ENCODE peak calls at places on chromosomes 11 and 22, in ten cellular contexts. J, P, O, K, N, X, E, C, Y and Z are unnamed samples.

GRCh38 chr11:69130586-69131566 is 24.9 kb upstream of the SMIM38 start:
- DNase-seq in K (no peak), N (no peak), C (no peak), X (no peak), J (no peak), P (peak; percentile 76), E (no peak), Y (no peak), O (no peak), Z (no peak)

GRCh38 chr11:2995893-2996554 is 3.9 kb upstream of the NAP1L4 start:
- DNase-seq in P (no peak), C (no peak), N (no peak), O (no peak), X (no peak), Y (no peak), K (no peak), E (no peak), J (no peak), Z (peak; percentile 7)

GRCh38 chr11:126188332-126189108 is 22.9 kb downstream of the RPUSD4 start:
- DNase-seq in X (no peak), J (no peak), O (peak; percentile 92), E (no peak), C (no peak), Y (no peak), N (no peak), K (no peak), P (no peak), Z (no peak)

GRCh38 chr11:12285106-12285505 is 92.3 kb upstream of the PARVA start:
- DNase-seq in Y (peak; percentile 89), J (no peak), X (no peak), N (peak; percentile 98), K (no peak), C (no peak), P (no peak), O (no peak), E (no peak), Z (no peak)

GRCh38 chr11:73981051-73981805 is 1.4 kb downstream of the UCP2 start:
- DNase-seq in E (no peak), N (no peak), O (peak; percentile 31), Y (no peak), K (no peak), P (no peak), X (no peak), J (no peak), C (no peak), Z (no peak)

GRCh38 chr11:2213384-2213842 is 41.8 kb upstream of the TH start:
- DNase-seq in X (no peak), O (no peak), C (no peak), E (peak; percentile 19), Y (no peak), J (no peak), P (no peak), N (no peak), K (peak; percentile 58), Z (peak; percentile 12)

GRCh38 chr11:31477528-31478255 is 31.7 kb downstream of the IMMP1L start:
- DNase-seq in C (no peak), X (no peak), E (no peak), J (no peak), N (no peak), P (no peak), Y (no peak), O (no peak), K (no peak), Z (no peak)

GRCh38 chr11:92253945-92254344 is 29.3 kb downstream of the FAT3 start:
- DNase-seq in J (no peak), K (no peak), Y (no peak), O (no peak), E (no peak), X (no peak), C (no peak), P (no peak), N (no peak), Z (no peak)

GRCh38 chr11:72812968-72813739 is 1.1 kb upstream of the ATG16L2 start:
- DNase-seq in J (no peak), K (peak; percentile 78), N (peak; percentile 60), P (peak; percentile 71), E (peak; percentile 39), Y (no peak), O (peak; percentile 84), C (peak; percentile 52), X (peak; percentile 53), Z (peak; percentile 24)

GRCh38 chr11:66275984-66276612 is 1.9 kb upstream of the CNIH2 start:
- DNase-seq in E (no peak), P (no peak), K (no peak), N (no peak), C (no peak), O (no peak), J (no peak), Y (no peak), X (no peak), Z (no peak)

GRCh38 chr22:50157976-50158375 is 12.6 kb upstream of the PANX2 start:
- DNase-seq in O (no peak), Y (no peak), E (no peak), X (no peak), P (no peak), K (no peak), C (no peak), N (no peak), J (peak; percentile 18), Z (no peak)

DNA sequence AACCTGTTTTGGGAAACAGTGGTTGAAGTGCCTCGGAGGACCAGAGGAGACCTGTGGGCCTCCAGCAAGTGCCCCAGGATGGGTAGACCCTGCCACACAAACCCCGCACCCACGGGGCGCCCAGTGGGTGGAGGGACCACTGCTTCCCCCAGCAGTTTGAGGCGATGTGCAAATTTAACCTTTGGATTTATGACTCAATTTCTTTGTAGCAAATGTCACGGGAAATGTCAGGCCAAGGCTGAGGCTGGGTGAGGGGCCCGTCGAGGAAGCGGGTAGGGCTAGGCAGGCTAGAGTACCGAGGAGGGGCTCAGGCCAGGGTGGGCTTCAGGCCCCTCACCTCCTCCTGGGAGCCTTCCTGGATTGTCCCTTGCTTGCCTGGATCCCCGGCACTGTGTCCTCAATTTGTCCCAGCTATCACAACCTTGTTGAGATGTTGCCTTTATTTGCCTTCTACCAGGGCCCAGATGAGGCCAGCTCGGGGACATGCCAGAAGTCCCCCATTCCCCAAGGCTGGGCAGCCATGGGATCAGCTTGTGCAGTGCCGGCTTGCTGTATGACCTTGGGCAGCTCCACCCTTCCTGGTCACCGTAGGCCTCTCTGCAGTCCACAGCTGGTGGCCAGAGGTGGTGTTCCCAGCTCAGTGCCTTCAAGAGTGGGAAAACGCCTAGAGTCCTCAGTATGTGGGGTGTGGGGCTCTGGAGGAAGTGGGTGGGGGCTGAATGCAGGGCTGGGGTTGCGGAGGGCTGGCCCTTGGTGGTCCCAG is 39.5 kb upstream of the PRODH start:
- DNase-seq in O (no peak), P (no peak), Y (no peak), J (no peak), N (no peak), X (peak; percentile 86), K (no peak), C (no peak), E (no peak), Z (no peak)
- H3K27ac ChIP-seq in O (no peak overlapping the region), P (no peak overlapping the region), Y (no peak overlapping the region), J (no peak overlapping the region), N (no peak overlapping the region), X (peak overlapping the region; percentile 53), K (no peak overlapping the region), C (no peak overlapping the region), E (no peak overlapping the region), Z (no peak overlapping the region)

GRCh38 chr11:116993599-116993998 is 104.6 kb downstream of the SIK3 start:
- DNase-seq in E (peak; percentile 81), K (no peak), C (no peak), J (no peak), N (no peak), X (no peak), O (no peak), P (no peak), Y (no peak), Z (peak; percentile 40)
- H3K27ac ChIP-seq in E (no peak overlapping the region), K (no peak overlapping the region), C (peak overlapping the region; percentile 73), J (no peak overlapping the region), N (no peak overlapping the region), X (no peak overlapping the region), O (no peak overlapping the region), P (no peak overlapping the region), Y (no peak overlapping the region), Z (no peak overlapping the region)

GRCh38 chr11:95241673-95242072 is 10.7 kb upstream of the SESN3 start:
- DNase-seq in P (no peak), K (no peak), O (no peak), E (no peak), C (no peak), N (no peak), X (no peak), J (no peak), Y (no peak), Z (no peak)
- H3K27ac ChIP-seq in P (no peak overlapping the region), K (no peak overlapping the region), O (no peak overlapping the region), E (no peak overlapping the region), C (no peak overlapping the region), N (no peak overlapping the region), X (peak overlapping the region; percentile 67), J (no peak overlapping the region), Y (no peak overlapping the region), Z (no peak overlapping the region)

GRCh38 chr11:21321530-21321929 is 652.1 kb downstream of the NELL1 start:
- DNase-seq in E (no peak), X (no peak), O (no peak), P (no peak), N (no peak), J (no peak), K (no peak), C (peak; percentile 58), Y (no peak), Z (no peak)
- H3K27ac ChIP-seq in E (no peak overlapping the region), X (no peak overlapping the region), O (no peak overlapping the region), P (no peak overlapping the region), N (no peak overlapping the region), J (no peak overlapping the region), K (no peak overlapping the region), C (peak overlapping the region; percentile 52), Y (no peak overlapping the region), Z (no peak overlapping the region)

GRCh38 chr11:10358696-10359095 is 53.8 kb downstream of the ADM start:
- DNase-seq in N (no peak), Y (no peak), C (no peak), K (no peak), E (no peak), P (no peak), J (peak; percentile 64), X (no peak), O (no peak), Z (no peak)

GRCh38 chr11:10355257-10355661 is 50.4 kb downstream of the ADM start:
- DNase-seq in E (no peak), N (no peak), C (no peak), O (no peak), P (no peak), Y (no peak), X (no peak), K (no peak), J (no peak), Z (no peak)

GRCh38 chr11:10354389-10354788 is 49.5 kb downstream of the ADM start:
- DNase-seq in N (no peak), X (no peak), C (no peak), P (no peak), Y (no peak), E (no peak), O (no peak), K (no peak), J (no peak), Z (no peak)

GRCh38 chr11:10352911-10353550 is 48.2 kb downstream of the ADM start:
- DNase-seq in C (no peak), P (no peak), Y (no peak), K (no peak), X (no peak), J (no peak), E (no peak), O (no peak), N (no peak), Z (no peak)

DNA sequence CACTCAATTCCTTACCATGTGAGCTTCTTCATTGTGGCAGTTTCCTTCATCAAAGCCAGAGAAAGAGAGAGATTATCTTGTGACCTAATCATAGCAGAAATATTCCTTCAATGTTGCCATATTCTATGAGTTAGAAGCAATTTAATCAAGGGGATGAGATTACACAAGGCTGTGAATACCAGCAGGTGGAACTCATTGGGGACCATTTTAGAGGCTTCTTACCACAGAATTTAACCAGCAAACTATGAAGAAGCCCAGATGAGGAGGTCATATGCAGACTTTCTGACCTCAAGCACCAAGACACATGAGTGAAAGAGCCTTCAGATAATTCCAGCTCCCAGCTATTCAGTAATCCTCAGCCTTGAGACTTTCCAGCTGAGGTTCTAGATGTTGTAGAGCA is 51.3 kb downstream of the ADM start:
- DNase-seq in N (no peak), E (no peak), K (no peak), X (no peak), Y (no peak), P (no peak), C (no peak), J (no peak), O (no peak), Z (no peak)
- H3K27ac ChIP-seq in N (no peak overlapping the region), E (no peak overlapping the region), K (no peak overlapping the region), X (no peak overlapping the region), Y (no peak overlapping the region), P (no peak overlapping the region), C (no peak overlapping the region), J (no peak overlapping the region), O (no peak overlapping the region), Z (no peak overlapping the region)